ENCODE peak calls at places on chromosomes 7 and 10, in ten cellular contexts. D, O, R, N, H, M, I, P, S and J are unnamed samples.

GRCh38 chr7:131829911-131830310 is 273.5 kb upstream of the PODXL start:
- DNase-seq in D (no peak), O (no peak), R (no peak), N (no peak), H (no peak), M (no peak), I (no peak), P (no peak), S (peak), J (no peak)

GRCh38 chr10:12121673-12122072 is 7.8 kb upstream of the SEC61A2 start:
- DNase-seq in D (no peak), O (no peak), R (no peak), N (no peak), H (no peak), M (no peak), I (no peak), P (no peak), S (no peak), J (no peak)

GRCh38 chr10:71233491-71233892 is 21.1 kb downstream of the UNC5B start:
- DNase-seq in D (no peak), O (no peak), R (no peak), N (no peak), H (no peak), M (peak), I (no peak), P (no peak), S (no peak), J (no peak)

GRCh38 chr10:33334170-33334838 is at the start of gene NRP1:
- DNase-seq in D (no peak), O (no peak), R (no peak), N (peak), H (no peak), M (no peak), I (peak), P (no peak), S (no peak), J (no peak)

GRCh38 chr7:141891338-141891737 is 24.9 kb upstream of the OR9A4 start:
- DNase-seq in D (no peak), O (peak), R (no peak), N (no peak), H (no peak), M (no peak), I (no peak), P (no peak), S (no peak), J (no peak)

GRCh38 chr10:102463983-102464382 is 12.6 kb upstream of the C10orf95 start:
- DNase-seq in D (no peak), O (no peak), R (no peak), N (no peak), H (no peak), M (no peak), I (no peak), P (no peak), S (no peak), J (no peak)

GRCh38 chr7:45160374-45160773 is 2.8 kb downstream of the RAMP3 start:
- DNase-seq in D (no peak), O (no peak), R (no peak), N (no peak), H (no peak), M (no peak), I (no peak), P (no peak), S (peak), J (no peak)

GRCh38 chr10:130786365-130786966 is 525.1 kb downstream of the TCERG1L start:
- DNase-seq in D (no peak), O (no peak), R (no peak), N (no peak), H (no peak), M (no peak), I (no peak), P (no peak), S (no peak), J (no peak)

GRCh38 chr10:13717936-13718772 is 131.4 kb downstream of the PRPF18 start:
- DNase-seq in D (no peak), O (peak), R (no peak), N (peak), H (peak), M (peak), I (peak), P (peak), S (peak), J (peak)

GRCh38 chr7:112010994-112011393 is 195.2 kb downstream of the DOCK4 start:
- DNase-seq in D (no peak), O (no peak), R (no peak), N (no peak), H (no peak), M (no peak), I (no peak), P (no peak), S (no peak), J (no peak)

GRCh38 chr7:108592633-108593277 is 23.1 kb downstream of the DNAJB9 start:
- DNase-seq in D (no peak), O (no peak), R (no peak), N (no peak), H (peak), M (peak), I (no peak), P (no peak), S (peak), J (no peak)